ENCODE peak calls at places on chromosomes 5 and 9, in ten cellular contexts. S is foreskin fibroblast, G is H1, F is astrocyte of the spinal cord, X is natural killer cell, J is AG04450, B is lower lobe of right lung, K is Calu3, Y is endothelial cell, V is hepatocyte. D is an unnamed sample.

GRCh38 chr9:88026133-88026510 is 51.8 kb upstream of the CDK20 start:
- DNase-seq in X (no peak), J (no peak), S (no peak), K (no peak), V (no peak), F (no peak), Y (no peak), G (no peak), B (no peak), D (no peak)

GRCh38 chr5:172748341-172748843 is 22.6 kb downstream of the DUSP1 start:
- DNase-seq in J (no peak), X (no peak), B (peak), K (no peak), F (peak), V (peak), Y (peak), G (no peak), S (no peak), D (no peak)

GRCh38 chr5:75524071-75524470 is 12.4 kb downstream of the POLK start:
- DNase-seq in K (no peak), J (no peak), B (no peak), S (no peak), Y (no peak), F (no peak), X (no peak), G (no peak), V (no peak), D (no peak)

GRCh38 chr5:151319334-151319733 is 15.8 kb upstream of the SLC36A3 start:
- DNase-seq in K (peak), G (no peak), F (peak), V (peak), X (no peak), B (no peak), S (no peak), Y (peak), J (no peak), D (peak)

GRCh38 chr9:124792976-124793594 is 16.2 kb downstream of the OLFML2A start:
- DNase-seq in K (no peak), X (no peak), S (peak), F (no peak), Y (no peak), J (no peak), V (no peak), B (no peak), G (no peak), D (peak)

GRCh38 chr5:172319708-172320441 is 36.3 kb upstream of the UBTD2 start:
- DNase-seq in B (no peak), V (no peak), J (no peak), K (no peak), X (no peak), S (no peak), Y (no peak), G (no peak), F (no peak), D (no peak)

GRCh38 chr5:75610201-75610600 is 1.1 kb upstream of the ANKDD1B start:
- DNase-seq in V (no peak), G (no peak), J (no peak), K (no peak), Y (no peak), S (no peak), F (no peak), X (no peak), B (no peak), D (no peak)

GRCh38 chr9:116700882-116701836 is 14.1 kb downstream of the TRIM32 start:
- DNase-seq in X (no peak), K (no peak), J (no peak), F (no peak), Y (no peak), B (no peak), S (no peak), V (no peak), G (no peak), D (no peak)

GRCh38 chr5:9454491-9454890 is 91.4 kb downstream of the SEMA5A start:
- DNase-seq in V (no peak), Y (no peak), F (no peak), G (no peak), K (no peak), J (no peak), S (no peak), B (no peak), X (no peak), D (no peak)

GRCh38 chr5:102799017-102799416 is 43.9 kb downstream of the PAM start:
- DNase-seq in Y (no peak), S (no peak), G (no peak), B (no peak), V (no peak), K (no peak), J (no peak), F (no peak), X (no peak), D (no peak)

GRCh38 chr5:92554447-92555085 is 1026.5 kb downstream of the NR2F1-AS1 start:
- DNase-seq in K (no peak), X (no peak), Y (no peak), F (no peak), J (no peak), B (no peak), S (no peak), V (no peak), G (no peak), D (no peak)

GRCh38 chr9:130039504-130040147 is 3.4 kb downstream of the FNBP1 start:
- DNase-seq in F (no peak), X (no peak), G (no peak), J (no peak), K (no peak), V (no peak), B (no peak), Y (no peak), S (no peak), D (no peak)

GRCh38 chr5:174581483-174581882 is 142.9 kb upstream of the MSX2 start:
- DNase-seq in V (peak), J (no peak), Y (peak), K (peak), S (no peak), F (no peak), B (no peak), X (no peak), G (no peak), D (no peak)

GRCh38 chr9:16032799-16033198 is 480.0 kb downstream of the CCDC171 start:
- DNase-seq in X (no peak), Y (no peak), J (no peak), V (no peak), F (peak), K (peak), G (no peak), S (no peak), B (no peak), D (peak)

DNA sequence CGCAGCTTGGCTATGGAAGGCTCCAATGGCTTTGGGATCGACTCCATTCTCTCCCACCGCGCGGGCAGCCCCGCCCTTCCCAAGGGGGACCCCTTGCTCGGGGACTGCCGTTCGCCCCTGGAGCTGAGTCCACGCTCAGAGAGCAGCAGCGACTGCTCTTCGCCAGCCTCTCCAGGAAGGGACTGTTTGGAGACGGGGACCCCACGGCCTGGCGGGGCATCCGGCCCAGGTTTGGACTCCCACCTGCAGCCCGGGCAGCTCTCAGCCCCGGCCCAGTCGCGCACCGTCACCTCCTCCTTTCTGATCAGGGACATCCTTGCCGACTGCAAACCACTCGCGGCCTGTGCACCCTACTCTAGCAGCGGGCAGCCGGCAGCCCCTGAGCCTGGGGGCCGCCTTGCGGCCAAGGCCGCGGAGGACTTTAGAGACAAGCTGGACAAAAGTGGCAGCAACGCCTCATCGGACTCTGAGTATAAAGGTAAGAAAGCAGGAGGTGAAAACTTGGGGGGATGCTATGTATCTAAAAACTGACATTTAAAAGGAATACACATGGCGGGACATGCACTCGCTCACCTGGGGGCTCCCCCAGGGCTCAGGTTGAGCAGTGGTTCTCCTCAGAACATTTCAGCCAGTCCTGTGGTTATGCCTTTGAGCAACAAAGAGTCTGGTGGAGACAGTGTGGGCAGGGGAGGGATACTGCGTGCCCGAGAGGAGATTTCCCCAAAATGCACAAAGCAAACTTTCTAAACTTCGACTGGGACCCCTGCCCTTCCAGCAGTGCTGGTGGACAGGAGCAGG is 579 bp downstream of the BARHL1 start:
- DNase-seq in V (no peak), F (no peak), Y (no peak), J (no peak), G (no peak), B (no peak), S (no peak), K (no peak), X (no peak), D (no peak)
- TF ChIP-seq CTCF in V (no peak), F (no peak), Y (no peak), J (no peak), G (no peak), B (no peak), S (no peak), K (no peak), X (no peak), D (no peak)

DNA sequence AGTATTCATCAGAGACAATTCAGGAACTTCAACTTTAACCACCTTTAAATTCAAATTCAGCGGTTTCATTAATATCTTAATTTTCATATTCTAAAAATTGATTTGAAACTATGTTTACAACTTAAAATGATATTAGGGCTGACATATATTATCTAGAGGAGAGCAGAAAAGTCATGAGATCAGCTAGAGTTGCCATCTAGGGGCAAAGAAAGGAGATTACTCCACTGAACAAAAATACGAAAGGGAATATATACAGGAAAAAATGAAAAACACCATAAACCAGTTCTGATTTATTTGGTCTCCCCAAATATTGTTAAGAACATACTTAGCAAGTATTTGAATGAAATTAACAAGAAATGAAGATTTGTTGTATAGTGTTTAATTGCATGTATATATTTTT is 946.3 kb downstream of the DTWD2 start:
- DNase-seq in V (no peak), B (no peak), G (no peak), Y (no peak), S (no peak), J (no peak), X (no peak), F (no peak), K (no peak), D (no peak)
- TF ChIP-seq CTCF in V (peak), B (no peak), G (no peak), Y (no peak), S (peak), J (no peak), X (no peak), F (no peak), K (no peak), D (peak)

DNA sequence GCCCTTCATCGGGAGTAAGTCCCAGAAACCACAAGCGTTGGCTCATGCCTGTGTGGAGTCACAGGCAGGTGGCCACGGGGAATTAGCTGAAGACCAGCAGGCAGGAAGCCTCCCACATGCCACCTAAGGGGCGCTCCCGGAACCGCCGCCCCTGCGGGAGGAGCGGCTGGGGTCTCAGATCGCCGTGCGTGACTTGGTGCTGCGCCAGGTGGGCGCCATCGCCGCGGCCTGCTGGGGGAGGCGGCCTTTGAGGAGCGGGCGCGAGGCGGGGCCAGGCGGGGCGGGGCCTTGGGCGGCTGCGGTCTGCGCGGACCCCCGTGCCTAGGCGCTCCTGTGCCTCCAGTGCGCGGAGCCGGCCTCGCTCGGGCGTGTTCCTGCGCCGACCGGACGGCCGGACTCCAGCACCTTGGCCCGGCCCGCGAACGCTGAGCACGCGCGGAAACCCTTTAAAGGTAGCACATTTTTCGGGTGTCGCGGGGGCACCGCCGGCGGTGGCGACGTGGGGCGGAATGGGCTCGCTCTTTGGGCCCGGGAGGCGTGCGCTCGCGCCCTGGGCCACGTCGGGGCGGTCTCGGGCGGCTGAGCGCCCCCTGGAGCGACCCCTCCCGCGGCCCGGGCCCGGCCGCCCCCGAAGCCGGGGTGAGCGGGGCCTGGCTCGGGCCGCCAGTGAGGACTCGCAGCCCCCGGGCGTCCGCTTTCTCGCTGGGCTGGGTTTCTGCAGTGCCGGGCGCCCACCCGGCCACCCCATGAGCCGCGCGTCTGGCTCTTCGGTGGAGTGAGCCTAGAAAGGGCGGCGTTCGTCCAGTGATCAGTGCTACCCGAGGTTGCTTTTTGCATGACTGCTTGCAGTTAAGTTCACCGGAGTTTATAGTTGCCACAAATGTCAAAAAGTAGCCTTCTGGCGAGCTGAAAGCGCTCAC is 24.5 kb downstream of the LECT2 start:
- DNase-seq in J (no peak), G (peak), S (no peak), V (peak), B (no peak), X (no peak), Y (peak), F (no peak), K (peak), D (no peak)
- TF ChIP-seq CTCF in J (peak), G (no peak), S (no peak), V (no peak), B (no peak), X (no peak), Y (no peak), F (no peak), K (no peak), D (no peak)

GRCh38 chr5:2904956-2905355 is 153.5 kb upstream of the IRX2 start:
- DNase-seq in S (no peak), K (no peak), V (no peak), Y (no peak), G (no peak), X (no peak), B (no peak), J (no peak), F (no peak), D (no peak)

GRCh38 chr5:2904399-2904798 is 152.9 kb upstream of the IRX2 start:
- DNase-seq in J (no peak), G (no peak), K (no peak), Y (no peak), F (no peak), B (no peak), S (no peak), X (no peak), V (no peak), D (no peak)

GRCh38 chr5:2902742-2903297 is 151.3 kb upstream of the IRX2 start:
- DNase-seq in V (no peak), G (no peak), B (no peak), J (no peak), X (no peak), F (no peak), K (no peak), Y (no peak), S (no peak), D (no peak)

GRCh38 chr5:2902186-2902585 is 150.7 kb upstream of the IRX2 start:
- DNase-seq in X (no peak), B (no peak), J (no peak), K (no peak), S (no peak), Y (no peak), F (no peak), G (no peak), V (no peak), D (no peak)

GRCh38 chr5:2903451-2904395 is 152.2 kb upstream of the IRX2 start:
- DNase-seq in V (no peak), B (no peak), J (no peak), S (no peak), X (no peak), Y (no peak), K (no peak), F (no peak), G (no peak), D (no peak)
- TF ChIP-seq CTCF in V (no peak), B (no peak), J (no peak), S (no peak), X (no peak), Y (no peak), K (no peak), F (no peak), G (no peak), D (no peak)

DNA sequence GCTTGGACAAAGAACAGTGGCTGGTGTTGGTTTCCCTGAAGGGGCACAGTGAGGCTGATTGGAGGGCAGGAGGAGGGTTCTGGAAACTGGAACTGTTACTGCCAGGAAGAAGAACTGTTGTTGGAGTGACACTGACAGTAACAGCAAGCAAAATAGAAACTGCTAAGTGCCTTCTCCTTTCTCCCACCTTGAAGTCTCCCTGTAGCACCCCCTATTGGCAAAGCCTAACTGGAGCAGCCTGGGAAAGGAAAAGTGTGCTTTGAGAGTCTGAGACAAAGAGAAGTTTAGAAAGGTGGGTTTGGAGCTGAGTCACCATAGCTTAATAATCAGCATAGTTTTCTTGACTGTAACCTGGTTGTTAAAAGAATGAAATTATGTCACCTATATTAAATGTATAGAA is 2.5 kb upstream of the TMEM174 start:
- DNase-seq in J (no peak), B (no peak), K (no peak), G (peak), Y (peak), F (no peak), S (peak), X (no peak), V (no peak), D (peak)
- TF ChIP-seq CTCF in J (peak), B (peak), K (no peak), G (peak), Y (peak), F (peak), S (peak), X (peak), V (peak), D (peak)

DNA sequence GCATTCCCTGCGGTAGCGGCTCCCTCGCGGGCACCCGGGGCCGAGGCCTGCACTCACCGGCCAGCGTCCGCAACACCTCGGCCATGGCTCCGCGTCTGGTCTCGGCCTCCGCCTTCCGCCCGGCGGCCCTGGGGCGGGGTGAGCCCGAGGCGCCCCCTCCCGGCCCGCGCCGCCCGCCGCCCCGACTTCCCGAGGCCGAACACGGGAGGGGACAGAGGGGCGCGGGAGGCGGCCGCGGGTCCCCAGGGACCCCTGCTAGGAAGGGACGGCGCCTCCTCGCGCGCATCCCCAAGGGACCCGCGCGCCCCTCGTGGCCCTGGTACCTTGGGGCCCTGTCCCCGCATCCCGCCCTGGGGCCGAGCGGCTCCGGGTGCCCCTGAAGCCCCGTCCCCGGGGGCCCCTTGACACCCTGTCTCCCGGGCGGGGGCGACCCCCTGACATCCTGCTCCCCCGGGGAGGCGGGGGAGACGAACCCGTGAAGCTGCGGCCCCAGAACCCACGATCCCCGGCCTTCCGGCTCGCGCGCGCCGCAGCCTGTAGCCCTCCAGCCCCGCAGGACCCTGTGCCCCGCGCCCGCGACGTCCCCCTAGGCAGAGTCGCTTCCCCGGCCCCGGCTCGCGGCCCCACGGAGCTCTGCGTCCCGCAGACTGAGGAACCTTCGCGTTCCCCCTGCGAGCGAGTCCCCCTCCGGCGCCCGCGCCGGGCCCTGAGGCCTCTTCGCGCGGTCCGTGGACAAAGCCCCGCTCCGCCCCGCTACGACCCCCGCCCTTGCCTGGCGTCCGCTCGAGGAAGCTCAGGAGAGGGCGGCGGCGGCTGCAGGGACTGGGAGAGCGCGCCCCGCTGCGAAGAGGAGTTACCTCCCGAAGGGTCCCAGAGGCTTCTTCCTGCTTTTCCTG is at the start of gene ABO:
- DNase-seq in G (no peak), Y (peak), X (no peak), J (no peak), S (no peak), K (peak), F (no peak), V (peak), B (no peak), D (no peak)
- TF ChIP-seq CTCF in G (no peak), Y (peak), X (no peak), J (no peak), S (no peak), K (peak), F (no peak), V (peak), B (peak), D (peak)

D was measured in HFFc6.